ENCODE peak calls at places on chromosomes 7 and 10, in five cellular contexts. E is CD4-positive, alpha-beta T cell; D is osteocyte; B is NCI-H1417; Z is amniotic stem cell. P is an unnamed sample.

GRCh38 chr7:83936056-83936703 is 258.4 kb downstream of the SEMA3A start:
- DNase-seq in E (peak), D (no peak), B (peak), Z (peak), P (peak)

GRCh38 chr7:30896783-30897617 is 14.7 kb upstream of the AQP1 start:
- DNase-seq in E (no peak), D (no peak), B (peak), Z (no peak), P (no peak)

GRCh38 chr7:50305697-50306300 is 1.3 kb downstream of the IKZF1 start:
- DNase-seq in E (no peak), D (no peak), B (no peak), Z (no peak), P (no peak)

GRCh38 chr7:18262054-18262453 is 233.5 kb upstream of the HDAC9 start:
- DNase-seq in E (no peak), D (no peak), B (no peak), Z (no peak), P (no peak)

GRCh38 chr10:82961864-82962263 is 1086.9 kb downstream of the NRG3 start:
- DNase-seq in E (no peak), D (no peak), B (no peak), Z (no peak), P (no peak)

GRCh38 chr7:302054-302992 is 12.4 kb downstream of the FOXL3 start:
- DNase-seq in E (no peak), D (no peak), B (no peak), Z (no peak), P (no peak)

GRCh38 chr10:115171392-115171960 is 78.3 kb downstream of the ATRNL1 start:
- DNase-seq in E (no peak), D (no peak), B (no peak), Z (no peak), P (no peak)

GRCh38 chr7:34748244-34749039 is 90.4 kb downstream of the NPSR1 start:
- DNase-seq in E (no peak), D (no peak), B (peak), Z (no peak), P (no peak)

GRCh38 chr10:46545861-46546590 is 10.4 kb downstream of the GPRIN2 start:
- DNase-seq in E (no peak), D (peak), B (no peak), Z (no peak), P (peak)

GRCh38 chr10:69738071-69738470 is 63.6 kb upstream of the COL13A1 start:
- DNase-seq in E (no peak), D (no peak), B (no peak), Z (no peak), P (no peak)

GRCh38 chr7:106736508-106737201 is 75.7 kb upstream of the CCDC71L start:
- DNase-seq in E (peak), D (no peak), B (peak), Z (peak), P (no peak)

GRCh38 chr7:151503902-151504714 is 15.6 kb downstream of the RHEB start:
- DNase-seq in E (no peak), D (no peak), B (no peak), Z (peak), P (no peak)

GRCh38 chr10:43037942-43038782 is 38.7 kb upstream of the RET start:
- DNase-seq in E (no peak), D (peak), B (no peak), Z (no peak), P (no peak)

GRCh38 chr7:133482626-133483025 is 229.7 kb downstream of the EXOC4 start:
- DNase-seq in E (no peak), D (no peak), B (no peak), Z (no peak), P (no peak)

GRCh38 chr7:7956531-7957221 is 11.9 kb upstream of the GLCCI1 start:
- DNase-seq in E (no peak), D (no peak), B (peak), Z (no peak), P (no peak)

GRCh38 chr10:102678842-102679289 is 34.6 kb downstream of the TRIM8 start:
- DNase-seq in E (no peak), D (peak), B (peak), Z (no peak), P (no peak)

GRCh38 chr7:2633538-2634264 is 1.9 kb downstream of the TTYH3 start:
- DNase-seq in E (no peak), D (peak), B (no peak), Z (peak), P (peak)

GRCh38 chr10:42781893-42782445 is 626 bp upstream of the BMS1 start:
- DNase-seq in E (no peak), D (no peak), B (no peak), Z (no peak), P (no peak)

GRCh38 chr10:71742301-71743098 is 22.9 kb upstream of the C10orf105 start:
- DNase-seq in E (no peak), D (no peak), B (no peak), Z (no peak), P (no peak)

GRCh38 chr7:77538186-77538907 is 1.3 kb downstream of the PTPN12 start:
- DNase-seq in E (no peak), D (peak), B (peak), Z (peak), P (peak)

GRCh38 chr10:132391372-132392020 is 5.5 kb upstream of the PWWP2B start:
- DNase-seq in E (no peak), D (no peak), B (no peak), Z (no peak), P (no peak)

GRCh38 chr10:72253002-72253401 is 20.7 kb upstream of the DDIT4 start:
- DNase-seq in E (no peak), D (no peak), B (no peak), Z (no peak), P (no peak)

GRCh38 chr7:953547-954327 is 743 bp downstream of the ADAP1 start:
- DNase-seq in E (no peak), D (no peak), B (peak), Z (no peak), P (no peak)

GRCh38 chr10:35577915-35578607 is 27.1 kb upstream of the GJD4 start:
- DNase-seq in E (no peak), D (no peak), B (no peak), Z (no peak), P (no peak)

GRCh38 chr7:17071866-17072265 is 190.1 kb upstream of the AGR3 start:
- DNase-seq in E (no peak), D (no peak), B (no peak), Z (no peak), P (no peak)

GRCh38 chr10:69180525-69181204 is 631 bp downstream of the SUPV3L1 start:
- DNase-seq in E (no peak), D (no peak), B (no peak), Z (no peak), P (no peak)

GRCh38 chr10:110739811-110740271 is 95.7 kb downstream of the RBM20 start:
- DNase-seq in E (no peak), D (no peak), B (no peak), Z (no peak), P (no peak)

GRCh38 chr7:128874140-128875031 is 11.7 kb downstream of the ATP6V1F start:
- DNase-seq in E (no peak), D (no peak), B (peak), Z (no peak), P (no peak)

GRCh38 chr10:34786464-34786863 is 28.6 kb downstream of the PARD3 start:
- DNase-seq in E (no peak), D (no peak), B (no peak), Z (no peak), P (no peak)

P was measured in omental fat pad.